ENCODE peak calls at places on chromosome 7, in eight cellular contexts. Q is glutamatergic neuron, E is smooth muscle cell of the brain vasculature, C is NCI-H774, F is astrocyte, W is T-helper 2 cell, X is WERI-Rb-1, T is cardiac muscle cell. M is an unnamed sample.

GRCh38 chr7:159269745-159270144 is 125.1 kb upstream of the VIPR2 start:
- DNase-seq in W (no peak), Q (no peak), F (no peak), C (no peak), T (no peak), X (no peak), E (no peak), M (no peak)

GRCh38 chr7:44894881-44895600 is 9.7 kb upstream of the PURB start:
- DNase-seq in C (no peak), E (no peak), W (no peak), F (no peak), Q (peak), X (no peak), T (no peak), M (no peak)

GRCh38 chr7:77791956-77792355 is 6.3 kb downstream of the TMEM60 start:
- DNase-seq in Q (no peak), T (no peak), E (no peak), C (no peak), X (no peak), F (no peak), W (no peak), M (no peak)

GRCh38 chr7:123004931-123005330 is 9.4 kb upstream of the TAS2R16 start:
- DNase-seq in Q (no peak), W (no peak), C (no peak), E (no peak), T (no peak), F (peak), X (no peak), M (no peak)

GRCh38 chr7:131094685-131095084 is 233.0 kb upstream of the MKLN1 start:
- DNase-seq in T (no peak), W (peak), F (no peak), C (no peak), X (no peak), E (no peak), Q (no peak), M (no peak)

GRCh38 chr7:128164061-128164954 is 76.8 kb upstream of the LEP start:
- DNase-seq in Q (no peak), W (no peak), X (no peak), C (no peak), T (no peak), F (peak), E (no peak), M (no peak)

GRCh38 chr7:100827330-100828226 is at the start of gene EPHB4:
- DNase-seq in T (peak), Q (peak), C (no peak), F (peak), E (peak), W (no peak), X (no peak), M (peak)

GRCh38 chr7:49850921-49851613 is 77.6 kb downstream of the VWC2 start:
- DNase-seq in F (no peak), W (no peak), E (no peak), T (peak), C (no peak), Q (peak), X (peak), M (no peak)

GRCh38 chr7:117470777-117471176 is 9.0 kb upstream of the CFTR start:
- DNase-seq in C (no peak), X (no peak), E (no peak), F (no peak), T (no peak), Q (no peak), W (no peak), M (no peak)

GRCh38 chr7:111384065-111384891 is 178.0 kb downstream of the IMMP2L start:
- DNase-seq in X (no peak), Q (no peak), C (no peak), W (no peak), F (peak), E (no peak), T (no peak), M (peak)

GRCh38 chr7:8254667-8255066 is 7.3 kb downstream of the ICA1 start:
- DNase-seq in F (no peak), T (no peak), E (no peak), W (no peak), X (no peak), Q (no peak), C (peak), M (no peak)

GRCh38 chr7:135782377-135782776 is 33.8 kb upstream of the FAM180A start:
- DNase-seq in F (no peak), W (no peak), T (no peak), Q (no peak), E (no peak), X (no peak), C (no peak), M (no peak)

GRCh38 chr7:23467281-23467680 is 3.0 kb downstream of the IGF2BP3 start:
- DNase-seq in Q (no peak), F (no peak), X (no peak), W (no peak), C (no peak), E (no peak), T (peak), M (no peak)

GRCh38 chr7:520503-521161 is 986 bp upstream of the PDGFA start:
- DNase-seq in C (no peak), W (no peak), E (no peak), X (no peak), F (no peak), Q (no peak), T (no peak), M (no peak)

M was measured in NCI-H460.